ENCODE peak calls at places on chromosomes 11 and 22, in seven cellular contexts. J is HEK293T, V is HCT116, F is HepG2, O is WTC11, H is H1, N is GM12878. L is an unnamed sample.
A peak's percentile ranks its signal among the peaks of the same experiment; 100 is the strongest.

GRCh38 chr11:100827934-100828661 is 141.0 kb downstream of the ARHGAP42 start:
- DNase-seq in O (no peak), N (peak; percentile 32), J (peak; percentile 24), V (peak; percentile 48), F (peak; percentile 80), H (no peak), L (no peak)

GRCh38 chr11:12546122-12546521 is 128.1 kb upstream of the TEAD1 start:
- DNase-seq in V (no peak), J (no peak), O (no peak), F (no peak), H (no peak), N (no peak), L (no peak)

GRCh38 chr22:36940676-36941075 is 27.2 kb downstream of the CSF2RB start:
- DNase-seq in N (peak; percentile 69), H (no peak), O (no peak), F (no peak), V (no peak), J (no peak), L (peak; percentile 15)

GRCh38 chr22:44404341-44405020 is 91.7 kb upstream of the SHISAL1 start:
- DNase-seq in N (no peak), V (no peak), H (no peak), F (no peak), J (no peak), O (no peak), L (no peak)

GRCh38 chr11:45173064-45173463 is 26.6 kb downstream of the PRDM11 start:
- DNase-seq in F (peak; percentile 48), O (no peak), J (no peak), H (no peak), V (no peak), N (no peak), L (no peak)

GRCh38 chr11:44014968-44015623 is 32.7 kb upstream of the ACCSL start:
- DNase-seq in H (no peak), V (no peak), J (no peak), O (no peak), N (no peak), F (no peak), L (no peak)

GRCh38 chr22:37419916-37420655 is 7.2 kb downstream of the ELFN2 start:
- DNase-seq in V (no peak), O (peak; percentile 64), F (no peak), J (no peak), N (no peak), H (peak; percentile 80), L (no peak)

GRCh38 chr11:72235351-72236057 is 8.5 kb downstream of the PHOX2A start:
- DNase-seq in F (no peak), H (no peak), O (no peak), N (no peak), V (no peak), J (no peak), L (no peak)

GRCh38 chr11:3106736-3107524 is 49.7 kb upstream of the CARS1 start:
- DNase-seq in O (peak; percentile 49), H (peak; percentile 47), J (no peak), V (no peak), N (no peak), F (no peak), L (no peak)

GRCh38 chr22:17779286-17780115 is 5.2 kb upstream of the BID start:
- DNase-seq in F (no peak), J (no peak), H (no peak), O (no peak), V (no peak), N (peak; percentile 83), L (peak; percentile 43)

GRCh38 chr22:44074286-44074984 is 50.3 kb downstream of the PARVB start:
- DNase-seq in H (no peak), J (no peak), F (no peak), N (no peak), V (no peak), O (no peak), L (no peak)

GRCh38 chr11:77053217-77054013 is 13.4 kb upstream of the CAPN5 start:
- DNase-seq in H (no peak), O (no peak), N (no peak), F (no peak), J (no peak), V (no peak), L (no peak)

GRCh38 chr11:77049081-77049480 is 14.9 kb downstream of the B3GNT6 start:
- DNase-seq in N (no peak), F (no peak), V (no peak), H (no peak), J (no peak), O (no peak), L (no peak)

GRCh38 chr11:77052531-77052930 is 14.2 kb upstream of the CAPN5 start:
- DNase-seq in F (no peak), N (no peak), J (no peak), V (no peak), H (no peak), O (no peak), L (no peak)

GRCh38 chr11:77054018-77054417 is 12.8 kb upstream of the CAPN5 start:
- DNase-seq in O (no peak), J (no peak), N (no peak), H (no peak), V (no peak), F (no peak), L (no peak)

GRCh38 chr11:77051511-77051910 is 15.3 kb upstream of the CAPN5 start:
- DNase-seq in V (no peak), F (no peak), N (no peak), J (no peak), O (no peak), H (no peak), L (no peak)
- TF ChIP-seq SP1 in V (no peak), F (no peak), N (no peak), J (no peak), O (no peak), H (no peak), L (no peak)

GRCh38 chr22:20210473-20211059 is 57.6 kb downstream of the RTN4R start:
- DNase-seq in N (no peak), J (no peak), O (no peak), F (no peak), V (no peak), H (no peak), L (no peak)

GRCh38 chr22:20213833-20214708 is 54.0 kb downstream of the RTN4R start:
- DNase-seq in O (no peak), V (no peak), N (no peak), F (no peak), H (no peak), J (no peak), L (no peak)

GRCh38 chr22:20212754-20213699 is 55.1 kb downstream of the RTN4R start:
- DNase-seq in F (no peak), H (no peak), O (no peak), N (no peak), V (no peak), J (no peak), L (no peak)

GRCh38 chr22:20211409-20211996 is 56.6 kb downstream of the RTN4R start:
- DNase-seq in H (no peak), V (no peak), O (no peak), F (no peak), N (no peak), J (no peak), L (no peak)

GRCh38 chr22:20211997-20212753 is 55.9 kb downstream of the RTN4R start:
- DNase-seq in N (no peak), H (no peak), J (no peak), V (peak; percentile 56), F (no peak), O (no peak), L (peak; percentile 99)
- TF ChIP-seq SP1 in N (no peak), H (no peak), J (no peak), V (no peak), F (no peak), O (no peak), L (no peak)

GRCh38 chr22:42591987-42592386 is 22.7 kb downstream of the POLDIP3 start:
- DNase-seq in H (no peak), O (no peak), N (no peak), F (no peak), V (no peak), J (no peak), L (no peak)
- TF ChIP-seq SP1 in H (no peak), O (no peak), N (no peak), F (no peak), V (no peak), J (no peak), L (no peak)

DNA sequence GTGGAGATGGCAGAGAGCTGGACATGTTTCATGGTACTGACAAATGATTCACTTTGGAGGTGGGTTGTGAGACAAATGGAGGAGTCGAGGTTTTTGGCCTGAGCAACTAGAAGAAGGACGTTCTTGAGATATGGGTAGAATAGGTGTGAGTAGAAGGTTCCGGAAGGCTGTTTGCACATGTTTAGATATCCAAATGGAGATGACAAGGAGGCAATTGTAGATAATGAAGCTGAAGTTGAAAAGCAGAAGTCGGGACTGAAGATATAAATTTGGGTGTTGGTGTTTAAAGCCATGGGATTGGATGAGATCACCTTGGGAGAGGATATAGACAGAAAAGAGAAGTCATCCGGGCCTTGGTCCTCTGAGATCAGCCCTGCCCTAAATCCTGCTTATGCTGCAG is 75.5 kb upstream of the CD44 start:
- DNase-seq in O (no peak), N (no peak), H (no peak), F (no peak), V (no peak), J (no peak), L (no peak)
- TF ChIP-seq SP1 in O (no peak), N (no peak), H (no peak), F (no peak), V (no peak), J (no peak), L (no peak)

GRCh38 chr11:6319001-6319878 is 1.1 kb downstream of the CAVIN3 start:
- DNase-seq in O (peak; percentile 64), J (no peak), F (no peak), V (no peak), H (peak; percentile 73), N (no peak), L (no peak)
- TF ChIP-seq SP1 in O (no peak), J (no peak), F (no peak), V (no peak), H (no peak), N (no peak), L (no peak)